ENCODE peak calls at places on chromosomes 11 and 22, in eight cellular contexts. One of them, this sample, is unnamed.

GRCh38 chr11:94405062-94405461 is 3.8 kb upstream of the GPR83 start:
- DNase-seq in NB4: no peak
- DNase-seq in cardiac muscle cell: no peak
- DNase-seq in uterus: no peak
- DNase-seq in neural crest cell: no peak
- DNase-seq in GM06990: no peak
- DNase-seq in sigmoid colon: no peak
- DNase-seq in progenitor cell of endocrine pancreas: no peak
- DNase-seq in this sample: no peak

GRCh38 chr11:17116121-17116520 is 38.7 kb upstream of the RPS13 start:
- DNase-seq in NB4: peak
- DNase-seq in cardiac muscle cell: peak
- DNase-seq in uterus: no peak
- DNase-seq in neural crest cell: no peak
- DNase-seq in GM06990: no peak
- DNase-seq in sigmoid colon: no peak
- DNase-seq in progenitor cell of endocrine pancreas: no peak
- DNase-seq in this sample: no peak

GRCh38 chr11:121366970-121367369 is 74.4 kb downstream of the SC5D start:
- DNase-seq in NB4: peak
- DNase-seq in cardiac muscle cell: no peak
- DNase-seq in uterus: peak
- DNase-seq in neural crest cell: no peak
- DNase-seq in GM06990: peak
- DNase-seq in sigmoid colon: no peak
- DNase-seq in progenitor cell of endocrine pancreas: no peak
- DNase-seq in this sample: no peak

GRCh38 chr11:110337570-110338193 is 41.3 kb upstream of the RDX start:
- DNase-seq in NB4: no peak
- DNase-seq in cardiac muscle cell: peak
- DNase-seq in uterus: no peak
- DNase-seq in neural crest cell: no peak
- DNase-seq in GM06990: no peak
- DNase-seq in sigmoid colon: no peak
- DNase-seq in progenitor cell of endocrine pancreas: no peak
- DNase-seq in this sample: no peak

GRCh38 chr11:942853-943252 is 17.2 kb downstream of the AP2A2 start:
- DNase-seq in NB4: no peak
- DNase-seq in cardiac muscle cell: peak
- DNase-seq in uterus: no peak
- DNase-seq in neural crest cell: no peak
- DNase-seq in GM06990: no peak
- DNase-seq in sigmoid colon: no peak
- DNase-seq in progenitor cell of endocrine pancreas: no peak
- DNase-seq in this sample: no peak

GRCh38 chr11:19451609-19452008 is 210.9 kb upstream of the E2F8 start:
- DNase-seq in NB4: no peak
- DNase-seq in cardiac muscle cell: no peak
- DNase-seq in uterus: no peak
- DNase-seq in neural crest cell: no peak
- DNase-seq in GM06990: no peak
- DNase-seq in sigmoid colon: no peak
- DNase-seq in progenitor cell of endocrine pancreas: no peak
- DNase-seq in this sample: no peak

GRCh38 chr11:121446752-121447156 is 5.4 kb upstream of the SORL1 start:
- DNase-seq in NB4: peak
- DNase-seq in cardiac muscle cell: peak
- DNase-seq in uterus: no peak
- DNase-seq in neural crest cell: no peak
- DNase-seq in GM06990: no peak
- DNase-seq in sigmoid colon: no peak
- DNase-seq in progenitor cell of endocrine pancreas: no peak
- DNase-seq in this sample: no peak

GRCh38 chr11:15969701-15970329 is 386.5 kb downstream of the SOX6 start:
- DNase-seq in NB4: no peak
- DNase-seq in cardiac muscle cell: peak
- DNase-seq in uterus: no peak
- DNase-seq in neural crest cell: no peak
- DNase-seq in GM06990: peak
- DNase-seq in sigmoid colon: no peak
- DNase-seq in progenitor cell of endocrine pancreas: no peak
- DNase-seq in this sample: no peak

GRCh38 chr11:95768521-95768920 is 21.1 kb downstream of the FAM76B start:
- DNase-seq in NB4: no peak
- DNase-seq in cardiac muscle cell: peak
- DNase-seq in uterus: no peak
- DNase-seq in neural crest cell: no peak
- DNase-seq in GM06990: no peak
- DNase-seq in sigmoid colon: no peak
- DNase-seq in progenitor cell of endocrine pancreas: no peak
- DNase-seq in this sample: no peak

GRCh38 chr22:40187389-40187788 is 9.7 kb downstream of the TNRC6B start:
- DNase-seq in NB4: no peak
- DNase-seq in cardiac muscle cell: no peak
- DNase-seq in uterus: no peak
- DNase-seq in neural crest cell: no peak
- DNase-seq in GM06990: no peak
- DNase-seq in sigmoid colon: no peak
- DNase-seq in progenitor cell of endocrine pancreas: no peak
- DNase-seq in this sample: no peak

GRCh38 chr11:118661425-118662301 is 17.8 kb downstream of the TREH start:
- DNase-seq in NB4: no peak
- DNase-seq in cardiac muscle cell: no peak
- DNase-seq in uterus: no peak
- DNase-seq in neural crest cell: no peak
- DNase-seq in GM06990: no peak
- DNase-seq in sigmoid colon: no peak
- DNase-seq in progenitor cell of endocrine pancreas: no peak
- DNase-seq in this sample: no peak

GRCh38 chr11:116170526-116171120 is 602.2 kb downstream of the BUD13 start:
- DNase-seq in NB4: peak
- DNase-seq in cardiac muscle cell: no peak
- DNase-seq in uterus: no peak
- DNase-seq in neural crest cell: no peak
- DNase-seq in GM06990: no peak
- DNase-seq in sigmoid colon: no peak
- DNase-seq in progenitor cell of endocrine pancreas: no peak
- DNase-seq in this sample: no peak

GRCh38 chr22:44707752-44708151 is 5.7 kb downstream of the PRR5 start:
- DNase-seq in NB4: no peak
- DNase-seq in cardiac muscle cell: no peak
- DNase-seq in uterus: no peak
- DNase-seq in neural crest cell: no peak
- DNase-seq in GM06990: no peak
- DNase-seq in sigmoid colon: no peak
- DNase-seq in progenitor cell of endocrine pancreas: no peak
- DNase-seq in this sample: no peak

GRCh38 chr11:7964873-7965272 is 374 bp downstream of the NLRP10 start:
- DNase-seq in NB4: no peak
- DNase-seq in cardiac muscle cell: no peak
- DNase-seq in uterus: no peak
- DNase-seq in neural crest cell: no peak
- DNase-seq in GM06990: no peak
- DNase-seq in sigmoid colon: no peak
- DNase-seq in progenitor cell of endocrine pancreas: no peak
- DNase-seq in this sample: no peak

GRCh38 chr22:45242778-45243191 is 2.1 kb upstream of the KIAA0930 start:
- DNase-seq in NB4: peak
- DNase-seq in cardiac muscle cell: peak
- DNase-seq in uterus: no peak
- DNase-seq in neural crest cell: no peak
- DNase-seq in GM06990: no peak
- DNase-seq in sigmoid colon: no peak
- DNase-seq in progenitor cell of endocrine pancreas: no peak
- DNase-seq in this sample: no peak

GRCh38 chr22:32413715-32414114 is 1.7 kb upstream of the RTCB start:
- DNase-seq in NB4: peak
- DNase-seq in cardiac muscle cell: peak
- DNase-seq in uterus: no peak
- DNase-seq in neural crest cell: no peak
- DNase-seq in GM06990: no peak
- DNase-seq in sigmoid colon: no peak
- DNase-seq in progenitor cell of endocrine pancreas: no peak
- DNase-seq in this sample: no peak

GRCh38 chr11:33867996-33868645 is 23.8 kb downstream of the LMO2 start:
- DNase-seq in NB4: no peak
- DNase-seq in cardiac muscle cell: no peak
- DNase-seq in uterus: no peak
- DNase-seq in neural crest cell: no peak
- DNase-seq in GM06990: no peak
- DNase-seq in sigmoid colon: no peak
- DNase-seq in progenitor cell of endocrine pancreas: no peak
- DNase-seq in this sample: no peak

GRCh38 chr11:65870706-65871681 is 1.6 kb downstream of the EFEMP2 start:
- DNase-seq in NB4: peak
- DNase-seq in cardiac muscle cell: no peak
- DNase-seq in uterus: no peak
- DNase-seq in neural crest cell: no peak
- DNase-seq in GM06990: no peak
- DNase-seq in sigmoid colon: peak
- DNase-seq in progenitor cell of endocrine pancreas: no peak
- DNase-seq in this sample: no peak

GRCh38 chr22:27801616-27802388 is at the start of gene MN1:
- DNase-seq in NB4: no peak
- DNase-seq in cardiac muscle cell: peak
- DNase-seq in uterus: no peak
- DNase-seq in neural crest cell: peak
- DNase-seq in GM06990: no peak
- DNase-seq in sigmoid colon: no peak
- DNase-seq in progenitor cell of endocrine pancreas: peak
- DNase-seq in this sample: no peak

GRCh38 chr11:31870609-31871309 is 59.6 kb upstream of the PAX6 start:
- DNase-seq in NB4: peak
- DNase-seq in cardiac muscle cell: peak
- DNase-seq in uterus: no peak
- DNase-seq in neural crest cell: peak
- DNase-seq in GM06990: peak
- DNase-seq in sigmoid colon: no peak
- DNase-seq in progenitor cell of endocrine pancreas: peak
- DNase-seq in this sample: no peak

GRCh38 chr11:116731097-116731761 is 41.6 kb downstream of the BUD13 start:
- DNase-seq in NB4: no peak
- DNase-seq in cardiac muscle cell: peak
- DNase-seq in uterus: no peak
- DNase-seq in neural crest cell: peak
- DNase-seq in GM06990: no peak
- DNase-seq in sigmoid colon: no peak
- DNase-seq in progenitor cell of endocrine pancreas: no peak
- DNase-seq in this sample: no peak

DNA sequence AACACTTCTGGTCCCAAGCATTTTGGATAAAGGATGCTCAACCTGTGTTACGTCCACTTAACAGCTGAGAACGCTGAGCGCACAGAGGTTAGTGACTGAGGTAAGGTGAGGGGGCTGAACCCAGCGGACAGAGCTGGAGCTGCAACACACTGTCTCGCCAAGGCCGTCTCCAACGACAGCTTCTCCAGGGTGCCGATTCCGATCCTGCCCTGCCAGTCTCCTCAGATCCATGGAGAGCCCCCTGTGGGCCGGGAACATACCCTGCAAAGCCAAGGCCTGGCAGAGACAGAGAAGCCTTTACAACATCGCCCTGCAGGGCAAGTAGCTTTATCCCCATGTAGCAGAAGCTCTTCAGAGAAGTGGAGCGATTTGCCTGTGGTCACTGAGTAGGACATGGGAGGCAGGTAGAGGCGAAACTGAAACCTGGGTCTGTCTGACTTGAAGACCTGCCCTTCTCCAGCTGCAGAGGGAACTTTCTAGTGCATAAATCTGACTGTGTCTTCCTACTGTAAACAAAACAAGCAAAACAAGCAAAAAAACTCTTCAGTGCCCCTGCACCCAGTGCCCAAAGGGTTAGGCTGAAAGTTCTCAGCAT is 72.8 kb downstream of the SCUBE1 start:
- DNase-seq in NB4: no peak
- DNase-seq in cardiac muscle cell: peak
- DNase-seq in uterus: no peak
- DNase-seq in neural crest cell: peak
- DNase-seq in GM06990: no peak
- DNase-seq in sigmoid colon: no peak
- DNase-seq in progenitor cell of endocrine pancreas: no peak
- DNase-seq in this sample: no peak
- TF ChIP-seq CTCF in NB4: peak
- TF ChIP-seq CTCF in cardiac muscle cell: peak
- TF ChIP-seq CTCF in uterus: no peak
- TF ChIP-seq CTCF in neural crest cell: no peak
- TF ChIP-seq CTCF in GM06990: peak
- TF ChIP-seq CTCF in sigmoid colon: no peak
- TF ChIP-seq CTCF in progenitor cell of endocrine pancreas: peak
- TF ChIP-seq CTCF in this sample: no peak

GRCh38 chr11:44728085-44728410 is 1.3 kb downstream of the TSPAN18 start:
- DNase-seq in NB4: no peak
- DNase-seq in cardiac muscle cell: no peak
- DNase-seq in uterus: no peak
- DNase-seq in neural crest cell: no peak
- DNase-seq in GM06990: no peak
- DNase-seq in sigmoid colon: no peak
- DNase-seq in progenitor cell of endocrine pancreas: no peak
- DNase-seq in this sample: no peak
- TF ChIP-seq CTCF in NB4: no peak
- TF ChIP-seq CTCF in cardiac muscle cell: no peak
- TF ChIP-seq CTCF in uterus: no peak
- TF ChIP-seq CTCF in neural crest cell: peak
- TF ChIP-seq CTCF in GM06990: no peak
- TF ChIP-seq CTCF in sigmoid colon: no peak
- TF ChIP-seq CTCF in progenitor cell of endocrine pancreas: no peak
- TF ChIP-seq CTCF in this sample: no peak

DNA sequence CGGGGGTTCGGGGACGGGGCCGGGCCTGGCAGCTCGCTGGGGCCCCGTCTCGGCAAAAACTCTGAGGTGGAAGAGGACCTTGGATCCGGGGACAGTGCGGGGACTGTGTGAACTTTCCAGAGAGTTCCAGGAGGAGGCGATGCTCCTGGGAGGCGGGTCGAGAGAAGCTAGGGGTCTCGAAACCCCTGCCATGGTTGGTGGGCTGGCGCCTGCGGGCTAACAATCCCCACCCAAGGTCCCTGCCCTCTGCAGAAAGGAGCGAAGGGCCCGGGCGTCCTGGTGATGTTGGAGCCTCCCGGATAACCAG is 4.7 kb upstream of the GRK2 start:
- DNase-seq in NB4: no peak
- DNase-seq in cardiac muscle cell: no peak
- DNase-seq in uterus: no peak
- DNase-seq in neural crest cell: no peak
- DNase-seq in GM06990: no peak
- DNase-seq in sigmoid colon: peak
- DNase-seq in progenitor cell of endocrine pancreas: no peak
- DNase-seq in this sample: no peak
- TF ChIP-seq CTCF in NB4: no peak
- TF ChIP-seq CTCF in cardiac muscle cell: peak
- TF ChIP-seq CTCF in uterus: peak
- TF ChIP-seq CTCF in neural crest cell: peak
- TF ChIP-seq CTCF in GM06990: no peak
- TF ChIP-seq CTCF in sigmoid colon: no peak
- TF ChIP-seq CTCF in progenitor cell of endocrine pancreas: peak
- TF ChIP-seq CTCF in this sample: no peak

DNA sequence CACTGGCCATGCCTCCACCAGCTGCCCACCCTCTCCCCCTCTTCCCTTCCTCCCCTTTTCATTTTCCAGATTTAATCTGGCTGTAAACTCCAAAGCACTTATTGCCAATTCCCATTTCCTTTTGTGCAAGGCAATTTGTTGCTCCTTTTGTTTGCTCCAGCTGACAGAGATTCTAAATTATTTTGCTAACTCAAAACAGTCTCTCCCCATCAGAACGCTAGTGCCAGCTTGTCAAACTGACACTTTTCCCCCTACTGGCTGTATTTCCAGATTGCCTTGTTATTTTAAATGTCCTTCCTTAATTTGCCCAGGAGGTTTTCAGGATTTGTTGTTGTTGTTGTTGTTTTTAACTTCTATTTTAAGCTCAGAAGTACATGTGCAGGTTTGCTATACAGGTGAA is 57.0 kb upstream of the PAK1 start:
- DNase-seq in NB4: no peak
- DNase-seq in cardiac muscle cell: no peak
- DNase-seq in uterus: no peak
- DNase-seq in neural crest cell: no peak
- DNase-seq in GM06990: no peak
- DNase-seq in sigmoid colon: no peak
- DNase-seq in progenitor cell of endocrine pancreas: no peak
- DNase-seq in this sample: no peak
- TF ChIP-seq CTCF in NB4: no peak
- TF ChIP-seq CTCF in cardiac muscle cell: no peak
- TF ChIP-seq CTCF in uterus: no peak
- TF ChIP-seq CTCF in neural crest cell: no peak
- TF ChIP-seq CTCF in GM06990: no peak
- TF ChIP-seq CTCF in sigmoid colon: no peak
- TF ChIP-seq CTCF in progenitor cell of endocrine pancreas: no peak
- TF ChIP-seq CTCF in this sample: no peak